ENCODE peak calls at places on chromosomes 6 and 20, in five cellular contexts. U is AG10803, X is kidney epithelial cell, Y is PC-9, H is ovary. C is an unnamed sample.

GRCh38 chr6:35808688-35809087 is 3.5 kb downstream of the LHFPL5 start:
- DNase-seq in U (no peak), X (no peak), Y (no peak), H (no peak), C (no peak)

GRCh38 chr6:147833607-147834006 is 325.1 kb downstream of the SAMD5 start:
- DNase-seq in U (no peak), X (no peak), Y (no peak), H (no peak), C (no peak)

GRCh38 chr20:51697119-51697826 is 70.9 kb downstream of the ATP9A start:
- DNase-seq in U (peak; percentile 15), X (no peak), Y (no peak), H (no peak), C (no peak)

GRCh38 chr6:27893836-27894807 is 18.1 kb downstream of the OR2B2 start:
- DNase-seq in U (peak; percentile 94), X (peak; percentile 85), Y (peak; percentile 84), H (peak; percentile 82), C (peak; percentile 87)

GRCh38 chr20:48178607-48179006 is 393.3 kb upstream of the SULF2 start:
- DNase-seq in U (no peak), X (no peak), Y (no peak), H (no peak), C (no peak)

GRCh38 chr6:116154887-116155286 is 29.0 kb upstream of the COL10A1 start:
- DNase-seq in U (no peak), X (no peak), Y (peak; percentile 12), H (no peak), C (no peak)

GRCh38 chr6:84764332-84765049 is at the start of gene TBX18:
- DNase-seq in U (peak; percentile 98), X (peak; percentile 86), Y (no peak), H (peak; percentile 96), C (peak; percentile 99)

GRCh38 chr20:46984391-46984790 is 89.7 kb downstream of the EYA2 start:
- DNase-seq in U (peak; percentile 70), X (no peak), Y (no peak), H (no peak), C (no peak)

GRCh38 chr6:84657486-84657885 is 106.9 kb downstream of the TBX18 start:
- DNase-seq in U (no peak), X (no peak), Y (peak; percentile 45), H (no peak), C (no peak)

GRCh38 chr6:31922942-31923341 is 4.6 kb upstream of the C2 start:
- DNase-seq in U (no peak), X (no peak), Y (no peak), H (no peak), C (no peak)

GRCh38 chr6:100203391-100203790 is 209.4 kb upstream of the MCHR2 start:
- DNase-seq in U (peak; percentile 98), X (peak; percentile 69), Y (peak; percentile 76), H (no peak), C (no peak)

GRCh38 chr6:148653138-148653776 is 93.6 kb upstream of the UST start:
- DNase-seq in U (no peak), X (no peak), Y (no peak), H (no peak), C (no peak)

GRCh38 chr20:47860049-47860830 is 75.0 kb upstream of the SULF2 start:
- DNase-seq in U (no peak), X (no peak), Y (no peak), H (no peak), C (no peak)

GRCh38 chr6:72665599-72665998 is 43.7 kb downstream of the KCNQ5 start:
- DNase-seq in U (no peak), X (no peak), Y (no peak), H (no peak), C (no peak)

GRCh38 chr20:32190608-32191415 is 16.7 kb downstream of the PLAGL2 start:
- DNase-seq in U (no peak), X (no peak), Y (no peak), H (no peak), C (no peak)

GRCh38 chr20:32162367-32162766 is 45.2 kb downstream of the PLAGL2 start:
- DNase-seq in U (no peak), X (no peak), Y (no peak), H (no peak), C (no peak)

GRCh38 chr6:161271343-161272019 is 2.4 kb downstream of the AGPAT4 start:
- DNase-seq in U (no peak), X (no peak), Y (no peak), H (no peak), C (no peak)

GRCh38 chr6:164085086-164085485 is 670.6 kb downstream of the QKI start:
- DNase-seq in U (no peak), X (no peak), Y (no peak), H (no peak), C (no peak)

GRCh38 chr6:31086788-31087440 is 25.5 kb downstream of the C6orf15 start:
- DNase-seq in U (peak; percentile 49), X (peak; percentile 34), Y (peak; percentile 56), H (no peak), C (no peak)

GRCh38 chr6:112640895-112641294 is 293.8 kb downstream of the RFPL4B start:
- DNase-seq in U (peak; percentile 82), X (peak; percentile 76), Y (no peak), H (no peak), C (no peak)

GRCh38 chr20:7741866-7742265 is 198.4 kb downstream of the HAO1 start:
- DNase-seq in U (no peak), X (no peak), Y (no peak), H (no peak), C (no peak)

GRCh38 chr6:27375613-27376079 is 12.9 kb upstream of the ZNF391 start:
- DNase-seq in U (no peak), X (no peak), Y (no peak), H (no peak), C (no peak)

GRCh38 chr6:155371230-155371629 is 56.9 kb upstream of the TFB1M start:
- DNase-seq in U (no peak), X (no peak), Y (no peak), H (no peak), C (no peak)

GRCh38 chr6:37452522-37452921 is 19.5 kb downstream of the CMTR1 start:
- DNase-seq in U (no peak), X (no peak), Y (no peak), H (no peak), C (no peak)

GRCh38 chr20:54062812-54063280 is 7.5 kb downstream of the BCAS1 start:
- DNase-seq in U (peak; percentile 76), X (no peak), Y (peak; percentile 60), H (no peak), C (no peak)

GRCh38 chr20:51666126-51666525 is 102.1 kb downstream of the ATP9A start:
- DNase-seq in U (no peak), X (no peak), Y (no peak), H (no peak), C (no peak)

GRCh38 chr6:34242252-34243130 is 5.8 kb downstream of the HMGA1 start:
- DNase-seq in U (no peak), X (no peak), Y (no peak), H (no peak), C (peak; percentile 66)

GRCh38 chr6:38933426-38933825 is 115.2 kb upstream of the GLP1R start:
- DNase-seq in U (peak; percentile 2), X (peak; percentile 2), Y (no peak), H (no peak), C (no peak)
- TF ChIP-seq CTCF in U (no peak), X (peak; percentile 35), Y (peak; percentile 60), H (no peak), C (no peak)

GRCh38 chr20:45373353-45374100 is 4.6 kb downstream of the TP53TG5 start:
- DNase-seq in U (peak; percentile 70), X (no peak), Y (peak; percentile 57), H (peak; percentile 88), C (peak; percentile 79)

GRCh38 chr20:45372646-45373352 is 5.3 kb downstream of the TP53TG5 start:
- DNase-seq in U (peak; percentile 16), X (no peak), Y (no peak), H (no peak), C (no peak)

GRCh38 chr20:45372241-45372640 is 5.9 kb downstream of the TP53TG5 start:
- DNase-seq in U (no peak), X (no peak), Y (no peak), H (no peak), C (no peak)

GRCh38 chr20:45374966-45375365 is 3.2 kb downstream of the TP53TG5 start:
- DNase-seq in U (no peak), X (no peak), Y (no peak), H (no peak), C (no peak)

DNA sequence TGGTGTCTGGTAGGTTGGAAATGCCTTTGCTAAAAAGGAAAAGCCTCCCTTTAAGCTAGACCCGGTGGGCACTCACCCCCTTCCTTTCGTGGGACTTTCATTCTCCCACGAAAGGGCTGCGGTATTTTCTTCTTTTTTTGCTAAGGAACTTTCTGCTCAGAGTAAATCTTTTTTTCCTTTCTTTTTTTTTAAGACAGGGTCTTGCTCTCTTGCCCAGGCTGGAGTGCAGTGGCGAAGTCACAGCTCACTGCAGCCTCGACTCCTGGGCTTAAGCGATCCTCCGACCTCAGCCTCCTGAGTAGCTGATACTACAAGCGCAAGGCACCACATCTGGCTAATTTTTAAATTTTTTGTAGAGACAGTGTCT is 4.0 kb downstream of the TP53TG5 start:
- DNase-seq in U (no peak), X (no peak), Y (no peak), H (no peak), C (no peak)
- TF ChIP-seq CTCF in U (no peak), X (no peak), Y (peak; percentile 40), H (no peak), C (no peak)

GRCh38 chr20:1737134-1737533 is 79.6 kb upstream of the SIRPG start:
- DNase-seq in U (no peak), X (no peak), Y (no peak), H (no peak), C (no peak)

GRCh38 chr20:1735417-1736089 is 78.0 kb upstream of the SIRPG start:
- DNase-seq in U (no peak), X (no peak), Y (no peak), H (no peak), C (no peak)

DNA sequence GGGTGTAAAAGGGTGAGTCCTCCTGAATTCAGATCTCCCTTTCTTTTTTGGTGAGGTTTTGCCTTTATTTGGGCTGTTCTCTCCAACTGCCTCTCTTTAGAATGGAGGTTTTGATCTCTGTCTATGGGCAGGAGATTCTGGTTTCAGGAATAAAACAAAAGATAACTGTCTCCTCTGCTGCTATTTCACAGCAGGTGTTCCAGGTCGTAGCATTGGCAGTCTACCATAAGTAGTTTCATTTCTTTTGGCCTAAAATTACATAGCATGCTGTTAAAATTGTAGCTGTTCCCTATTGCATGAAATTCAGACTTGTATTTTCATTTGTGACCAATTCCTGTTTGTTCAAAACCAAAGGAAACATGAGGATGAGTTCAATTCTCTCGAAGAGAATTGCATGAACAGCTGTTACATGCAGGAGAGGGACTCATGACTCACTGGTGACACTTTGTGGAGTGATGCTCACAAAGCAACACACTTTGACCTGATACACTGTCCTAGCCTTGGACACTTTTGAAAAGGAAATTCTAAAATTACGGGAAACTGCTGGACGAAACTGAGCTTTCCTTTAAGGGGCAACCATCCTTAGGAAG is 76.8 kb upstream of the SIRPG start:
- DNase-seq in U (peak; percentile 20), X (no peak), Y (no peak), H (no peak), C (no peak)
- TF ChIP-seq CTCF in U (peak; percentile 33), X (peak; percentile 8), Y (no peak), H (no peak), C (no peak)

GRCh38 chr6:40573221-40573620 is 13.9 kb downstream of the LRFN2 start:
- DNase-seq in U (no peak), X (no peak), Y (no peak), H (no peak), C (no peak)

GRCh38 chr6:40582892-40583291 is 4.3 kb downstream of the LRFN2 start:
- DNase-seq in U (no peak), X (no peak), Y (no peak), H (no peak), C (no peak)

GRCh38 chr6:40579101-40579500 is 8.1 kb downstream of the LRFN2 start:
- DNase-seq in U (no peak), X (no peak), Y (no peak), H (no peak), C (no peak)

GRCh38 chr6:40577672-40578071 is 9.5 kb downstream of the LRFN2 start:
- DNase-seq in U (no peak), X (no peak), Y (no peak), H (no peak), C (no peak)
- TF ChIP-seq CTCF in U (peak; percentile 18), X (no peak), Y (no peak), H (no peak), C (no peak)

C was measured in lower leg skin.